ENCODE peak calls at places on chromosomes 13 and 19, in seven cellular contexts. G is heart left ventricle, X is thoracic aorta, U is IMR-90, L is uterus, D is gastrocnemius medialis, M is PC-9. N is an unnamed sample.

GRCh38 chr13:113949546-113949945 is 24.3 kb downstream of the C13orf46 start:
- DNase-seq in G (no peak), X (no peak), U (no peak), L (no peak), D (no peak), M (no peak), N (no peak)

GRCh38 chr19:50969413-50969760 is at the start of gene KLK6:
- DNase-seq in G (no peak), X (no peak), U (no peak), L (no peak), D (no peak), M (peak), N (no peak)

GRCh38 chr19:50721441-50722137 is 1.6 kb upstream of the CLEC11A start:
- DNase-seq in G (no peak), X (no peak), U (no peak), L (no peak), D (no peak), M (no peak), N (no peak)

GRCh38 chr19:11657307-11657706 is 60.0 kb downstream of the ZNF627 start:
- DNase-seq in G (no peak), X (no peak), U (no peak), L (no peak), D (no peak), M (peak), N (no peak)

GRCh38 chr13:59587030-59587429 is 576.7 kb downstream of the DIAPH3 start:
- DNase-seq in G (no peak), X (no peak), U (no peak), L (no peak), D (no peak), M (no peak), N (no peak)

GRCh38 chr13:97224544-97225324 is 2.6 kb downstream of the MBNL2 start:
- DNase-seq in G (no peak), X (no peak), U (peak), L (no peak), D (no peak), M (peak), N (no peak)

GRCh38 chr13:50144473-50145160 is 129.4 kb downstream of the KCNRG start:
- DNase-seq in G (no peak), X (no peak), U (no peak), L (no peak), D (no peak), M (no peak), N (no peak)

GRCh38 chr19:738509-739128 is 12.3 kb upstream of the MISP start:
- DNase-seq in G (no peak), X (no peak), U (no peak), L (no peak), D (no peak), M (no peak), N (no peak)

GRCh38 chr13:29835280-29836061 is 14.9 kb downstream of the UBL3 start:
- DNase-seq in G (no peak), X (no peak), U (no peak), L (no peak), D (no peak), M (no peak), N (no peak)

GRCh38 chr13:32905864-32906180 is 110.4 kb upstream of the KL start:
- DNase-seq in G (peak), X (no peak), U (peak), L (peak), D (peak), M (no peak), N (no peak)

GRCh38 chr13:46288570-46289259 is 77.0 kb downstream of the LRRC63 start:
- DNase-seq in G (no peak), X (no peak), U (peak), L (no peak), D (no peak), M (no peak), N (no peak)

GRCh38 chr19:47102561-47103135 is 10.9 kb downstream of the ZC3H4 start:
- DNase-seq in G (no peak), X (no peak), U (no peak), L (no peak), D (no peak), M (no peak), N (no peak)

GRCh38 chr13:20190481-20191310 is 2.0 kb downstream of the GJB2 start:
- DNase-seq in G (no peak), X (no peak), U (peak), L (no peak), D (no peak), M (no peak), N (peak)

GRCh38 chr13:113749507-113749906 is 9.5 kb upstream of the TMEM255B start:
- DNase-seq in G (no peak), X (no peak), U (no peak), L (no peak), D (no peak), M (no peak), N (no peak)

GRCh38 chr19:36819130-36819630 is 19.0 kb downstream of the ZNF790 start:
- DNase-seq in G (no peak), X (no peak), U (no peak), L (no peak), D (no peak), M (no peak), N (no peak)

GRCh38 chr13:27679896-27680295 is 58.2 kb downstream of the POLR1D start:
- DNase-seq in G (no peak), X (no peak), U (no peak), L (no peak), D (no peak), M (no peak), N (no peak)

GRCh38 chr13:97339019-97339988 is 94.7 kb upstream of the RAP2A start:
- DNase-seq in G (peak), X (peak), U (peak), L (peak), D (peak), M (no peak), N (peak)

GRCh38 chr13:46530084-46530935 is 22.7 kb upstream of the LRCH1 start:
- DNase-seq in G (no peak), X (no peak), U (peak), L (no peak), D (no peak), M (no peak), N (no peak)

GRCh38 chr19:39449116-39449797 is 3.9 kb downstream of the SUPT5H start:
- DNase-seq in G (no peak), X (no peak), U (no peak), L (no peak), D (no peak), M (no peak), N (no peak)

GRCh38 chr19:39444598-39445257 is 654 bp upstream of the SUPT5H start:
- DNase-seq in G (no peak), X (no peak), U (no peak), L (no peak), D (no peak), M (no peak), N (no peak)

GRCh38 chr19:39446365-39447084 is 1.1 kb downstream of the SUPT5H start:
- DNase-seq in G (no peak), X (no peak), U (no peak), L (no peak), D (no peak), M (no peak), N (no peak)

GRCh38 chr19:39448271-39448670 is 2.9 kb downstream of the SUPT5H start:
- DNase-seq in G (no peak), X (no peak), U (peak), L (no peak), D (no peak), M (peak), N (no peak)

DNA sequence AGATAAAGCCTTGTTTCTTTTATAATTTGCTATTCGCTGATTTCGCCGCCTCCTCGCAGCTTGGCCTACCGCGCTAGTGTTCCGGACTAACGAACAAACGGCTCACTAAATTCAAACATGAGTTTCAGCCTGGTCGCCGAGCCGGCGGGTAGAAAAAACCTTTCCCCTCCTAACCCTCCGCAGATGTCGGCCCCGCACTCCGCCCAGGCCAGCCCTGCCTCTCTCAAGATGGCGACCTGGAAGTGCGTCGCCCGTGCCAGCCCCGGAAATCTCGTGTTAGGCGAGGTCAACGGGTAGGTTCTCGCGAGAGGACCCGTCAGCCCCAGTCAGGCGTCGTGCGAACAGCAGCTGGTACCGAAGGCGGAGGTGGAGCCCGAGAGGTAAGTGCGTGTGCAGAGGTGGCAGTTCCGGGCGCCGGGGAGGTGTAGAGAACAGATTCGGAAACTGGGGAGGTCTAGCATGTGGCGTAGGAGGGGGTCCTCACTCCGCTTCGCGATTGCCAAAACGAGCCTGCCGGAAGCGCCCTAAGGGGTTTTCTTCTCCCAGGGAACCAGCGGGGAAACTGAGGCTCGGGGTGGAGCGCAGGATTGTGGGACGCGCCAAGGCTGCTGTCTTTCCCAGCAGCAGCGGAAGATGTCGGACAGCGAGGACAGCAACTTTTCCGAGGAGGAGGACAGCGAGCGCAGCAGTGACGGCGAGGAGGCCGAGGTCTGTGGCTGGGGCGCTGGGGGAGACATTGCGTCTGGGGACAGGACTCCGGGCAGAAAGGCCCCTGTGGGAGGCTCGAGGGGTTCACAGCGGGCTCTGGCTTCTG is at the start of gene SUPT5H:
- DNase-seq in G (peak), X (peak), U (peak), L (peak), D (peak), M (peak), N (peak)
- H3K4me3 ChIP-seq in G (peak), X (peak), U (peak), L (peak), D (peak), M (peak), N (peak)

DNA sequence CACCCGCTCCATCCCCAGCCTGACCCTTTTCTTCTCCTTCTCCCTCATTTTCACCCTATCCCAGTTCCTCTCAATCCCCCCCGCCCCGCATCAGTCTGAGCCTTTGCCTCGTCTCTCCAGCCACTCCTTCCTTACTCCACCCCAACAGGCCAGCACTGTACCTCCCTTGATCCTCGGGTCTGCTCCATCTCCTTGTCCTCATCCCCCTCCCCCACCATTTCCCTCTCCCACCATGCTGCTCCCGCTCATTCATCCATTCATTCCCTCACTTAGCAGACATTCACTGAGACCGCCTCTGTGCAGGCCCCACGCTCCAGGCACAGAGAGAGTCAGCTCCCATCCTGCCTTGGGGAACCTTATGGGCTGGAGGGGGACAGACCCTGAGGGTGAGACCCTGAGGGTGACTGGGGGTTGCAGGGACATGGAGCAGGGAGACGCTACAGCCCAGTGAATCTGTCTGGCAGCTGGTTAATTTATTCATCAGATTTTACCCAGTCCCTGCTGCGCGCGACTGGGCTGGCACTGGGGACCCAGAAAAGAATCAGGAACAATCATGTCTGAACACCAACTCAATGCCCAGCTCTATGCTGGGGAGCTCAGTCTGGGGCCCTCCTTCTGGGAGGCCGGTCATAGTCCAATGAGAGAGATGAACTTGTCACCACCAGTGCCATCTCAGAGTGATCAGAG is 881 bp downstream of the ARHGAP33 start:
- DNase-seq in G (no peak), X (no peak), U (no peak), L (no peak), D (no peak), M (no peak), N (no peak)
- H3K27ac ChIP-seq in G (no peak), X (no peak), U (no peak), L (peak), D (no peak), M (no peak), N (no peak)

GRCh38 chr19:10207026-10207425 is 12.3 kb upstream of the DNMT1 start:
- DNase-seq in G (no peak), X (no peak), U (no peak), L (no peak), D (no peak), M (no peak), N (no peak)
- TF ChIP-seq CTCF in G (no peak), X (no peak), U (no peak), L (no peak), D (no peak), M (no peak), N (no peak)

DNA sequence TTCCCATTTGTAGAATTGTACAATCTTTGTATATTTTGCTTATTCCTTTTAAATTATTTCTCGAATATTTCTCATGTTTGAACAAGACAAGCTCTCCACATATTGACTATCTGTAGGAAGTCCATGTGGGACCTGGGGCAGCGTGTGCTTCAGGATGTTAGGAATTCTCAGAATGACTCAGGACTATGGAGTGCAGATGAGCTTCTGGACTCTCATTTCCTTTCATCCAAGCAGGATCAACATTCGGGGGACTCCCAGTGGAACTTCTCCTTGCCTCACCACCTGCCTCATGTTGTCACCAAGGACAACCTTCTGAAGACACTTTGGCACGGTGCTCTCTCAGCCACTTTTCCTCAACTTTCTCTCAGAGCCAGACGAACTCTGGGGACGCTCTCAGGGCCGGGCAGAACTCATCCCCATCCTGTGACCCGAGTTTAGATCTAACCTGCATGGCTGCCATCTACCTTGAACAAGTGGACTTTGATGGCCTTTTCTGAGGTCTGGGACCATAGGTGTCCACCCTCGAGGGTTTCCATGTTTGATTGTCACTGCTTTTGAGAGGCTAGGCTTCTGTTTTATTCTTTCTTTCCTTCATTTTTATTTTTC is 441.7 kb downstream of the IRS2 start:
- DNase-seq in G (no peak), X (no peak), U (peak), L (no peak), D (no peak), M (no peak), N (no peak)
- H3K4me3 ChIP-seq in G (no peak), X (no peak), U (no peak), L (no peak), D (no peak), M (no peak), N (no peak)

GRCh38 chr13:52703482-52703881 is 36.1 kb downstream of the CNMD start:
- DNase-seq in G (no peak), X (no peak), U (no peak), L (no peak), D (no peak), M (no peak), N (no peak)
- H3K27ac ChIP-seq in G (no peak), X (no peak), U (no peak), L (no peak), D (no peak), M (no peak), N (no peak)

DNA sequence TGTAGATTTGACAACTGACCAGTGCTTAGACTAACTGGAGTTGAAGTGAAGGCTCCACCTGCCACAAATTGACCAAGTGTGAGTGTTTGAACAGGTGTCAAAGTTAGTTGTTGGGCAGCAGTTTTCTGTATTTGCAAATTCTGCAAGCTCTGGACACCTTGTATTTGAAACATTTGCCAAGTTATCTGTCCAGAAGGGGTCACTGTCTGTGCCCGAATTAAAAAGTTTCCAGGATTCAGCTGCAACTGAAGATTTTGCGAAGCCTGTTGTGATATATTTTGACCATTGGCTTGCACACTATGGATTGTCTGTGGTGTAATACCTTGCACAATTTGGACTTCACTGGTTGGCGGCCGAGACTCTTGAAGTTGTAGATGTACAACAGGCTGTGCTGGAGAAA is 1690.7 kb downstream of the SLITRK5 start:
- DNase-seq in G (no peak), X (no peak), U (peak), L (no peak), D (no peak), M (no peak), N (no peak)
- TF ChIP-seq CTCF in G (no peak), X (no peak), U (no peak), L (no peak), D (no peak), M (peak), N (no peak)

GRCh38 chr19:56398809-56399208 is 5.3 kb upstream of the ZNF583 start:
- DNase-seq in G (no peak), X (no peak), U (no peak), L (no peak), D (no peak), M (no peak), N (no peak)
- H3K4me3 ChIP-seq in G (no peak), X (no peak), U (no peak), L (no peak), D (no peak), M (no peak), N (no peak)

GRCh38 chr19:3463039-3463958 is 17.0 kb downstream of the SMIM24 start:
- DNase-seq in G (no peak), X (no peak), U (no peak), L (peak), D (no peak), M (no peak), N (no peak)
- H3K27ac ChIP-seq in G (no peak), X (peak), U (no peak), L (peak), D (peak), M (no peak), N (peak)

GRCh38 chr19:13060233-13060963 is 42.3 kb downstream of the LYL1 start:
- DNase-seq in G (peak), X (no peak), U (no peak), L (peak), D (no peak), M (no peak), N (no peak)
- TF ChIP-seq CTCF in G (no peak), X (no peak), U (no peak), L (no peak), D (no peak), M (no peak), N (no peak)

GRCh38 chr13:81927347-81927746 is 1586.4 kb upstream of the SPRY2 start:
- DNase-seq in G (no peak), X (no peak), U (no peak), L (no peak), D (no peak), M (no peak), N (no peak)

DNA sequence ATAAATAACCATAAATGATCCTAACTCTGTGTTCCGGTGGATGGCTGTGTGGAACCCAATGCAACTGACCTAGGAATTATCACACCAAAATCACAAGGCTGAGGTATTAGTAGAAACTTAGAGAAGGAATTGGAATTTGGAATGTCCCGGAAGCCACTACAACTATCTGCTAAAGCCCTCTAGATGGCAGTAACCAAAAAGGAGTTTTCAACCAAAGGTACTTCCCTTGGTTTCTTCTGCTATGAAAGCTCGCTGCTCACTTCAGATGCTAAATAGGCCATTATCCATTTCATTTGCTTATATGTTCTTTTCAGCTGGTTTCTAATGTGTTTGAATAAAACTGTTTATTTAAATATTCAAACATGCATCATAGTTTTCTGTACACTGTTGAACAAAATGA is 1589.1 kb upstream of the SPRY2 start:
- DNase-seq in G (no peak), X (no peak), U (no peak), L (no peak), D (no peak), M (no peak), N (no peak)
- H3K4me3 ChIP-seq in G (no peak), X (no peak), U (no peak), L (no peak), D (no peak), M (no peak), N (no peak)

N was measured in coronary artery.